ENCODE peak calls at places on chromosomes 1 and 21, in five cellular contexts. P is HCEC 1CT, I is transverse colon, F is amniotic epithelial cell, U is EL. X is an unnamed sample.

GRCh38 chr1:80922906-80923305 is 877.8 kb upstream of the ADGRL2 start:
- DNase-seq in P (no peak), I (no peak), F (no peak), U (no peak), X (no peak)

GRCh38 chr1:198725090-198725489 is 86.2 kb downstream of the PTPRC start:
- DNase-seq in P (peak; percentile 24), I (no peak), F (no peak), U (peak; percentile 13), X (no peak)

GRCh38 chr1:201708085-201708512 is 120.9 kb upstream of the IPO9 start:
- DNase-seq in P (peak; percentile 39), I (no peak), F (peak; percentile 90), U (peak; percentile 48), X (peak; percentile 88)

GRCh38 chr1:170618418-170618817 is 45.5 kb upstream of the PRRX1 start:
- DNase-seq in P (no peak), I (no peak), F (no peak), U (no peak), X (no peak)

GRCh38 chr1:246506785-246507639 is at the start of gene SMYD3:
- DNase-seq in P (peak; percentile 68), I (peak; percentile 78), F (peak; percentile 54), U (peak; percentile 79), X (peak; percentile 77)

GRCh38 chr21:45868086-45868485 is 113.5 kb upstream of the COL6A1 start:
- DNase-seq in P (no peak), I (no peak), F (no peak), U (no peak), X (no peak)

GRCh38 chr1:211088156-211088555 is 45.8 kb downstream of the KCNH1 start:
- DNase-seq in P (no peak), I (no peak), F (no peak), U (no peak), X (no peak)

GRCh38 chr1:206886831-206887230 is 10.4 kb upstream of the IL24 start:
- DNase-seq in P (no peak), I (no peak), F (no peak), U (no peak), X (peak; percentile 37)

GRCh38 chr1:186617860-186618780 is 62.1 kb downstream of the PTGS2 start:
- DNase-seq in P (peak; percentile 36), I (peak; percentile 66), F (peak; percentile 9), U (peak; percentile 47), X (no peak)

GRCh38 chr1:185463433-185463832 is 146.4 kb upstream of the IVNS1ABP start:
- DNase-seq in P (no peak), I (no peak), F (no peak), U (no peak), X (no peak)

GRCh38 chr21:34517491-34518245 is 5.7 kb upstream of the KCNE1 start:
- DNase-seq in P (peak; percentile 22), I (no peak), F (peak; percentile 52), U (no peak), X (peak; percentile 36)

GRCh38 chr1:228152097-228152917 is 2.6 kb downstream of the GJC2 start:
- DNase-seq in P (no peak), I (no peak), F (no peak), U (no peak), X (no peak)

GRCh38 chr1:89553195-89553584 is 28.6 kb downstream of the LRRC8B start:
- DNase-seq in P (no peak), I (no peak), F (no peak), U (no peak), X (no peak)

GRCh38 chr1:68328485-68328884 is 96.2 kb upstream of the WLS start:
- DNase-seq in P (peak; percentile 73), I (no peak), F (peak; percentile 61), U (peak; percentile 58), X (no peak)